ENCODE peak calls at places on chromosomes 13 and 19, in seven cellular contexts. R is endodermal cell, P is thoracic aorta, T is pancreas, A is WERI-Rb-1, B is AG09319, G is choroid plexus epithelial cell. N is an unnamed sample.

GRCh38 chr13:85412448-85412847 is 386.8 kb downstream of the SLITRK6 start:
- DNase-seq in R (no peak), P (no peak), T (no peak), A (no peak), B (no peak), G (no peak), N (no peak)

GRCh38 chr13:47144782-47145181 is 247.9 kb upstream of the HTR2A start:
- DNase-seq in R (no peak), P (no peak), T (no peak), A (no peak), B (no peak), G (no peak), N (no peak)

GRCh38 chr13:30934381-30934780 is 1.9 kb downstream of the TEX26 start:
- DNase-seq in R (peak), P (no peak), T (no peak), A (no peak), B (no peak), G (peak), N (peak)

GRCh38 chr19:56193981-56194380 is 3.6 kb downstream of the ZSCAN5B start:
- DNase-seq in R (no peak), P (no peak), T (no peak), A (peak), B (no peak), G (no peak), N (no peak)

GRCh38 chr19:28242317-28242927 is 970.5 kb downstream of the UQCRFS1 start:
- DNase-seq in R (peak), P (no peak), T (peak), A (peak), B (peak), G (peak), N (no peak)

GRCh38 chr13:20856650-20857049 is 45.9 kb downstream of the XPO4 start:
- DNase-seq in R (no peak), P (no peak), T (no peak), A (no peak), B (no peak), G (no peak), N (no peak)

GRCh38 chr13:113880651-113881611 is 17.1 kb upstream of the GAS6 start:
- DNase-seq in R (peak), P (no peak), T (no peak), A (no peak), B (no peak), G (no peak), N (no peak)

GRCh38 chr13:94182185-94182761 is 297.2 kb downstream of the DCT start:
- DNase-seq in R (no peak), P (no peak), T (no peak), A (no peak), B (no peak), G (no peak), N (no peak)

GRCh38 chr13:99442273-99442895 is 58.9 kb upstream of the TM9SF2 start:
- DNase-seq in R (peak), P (no peak), T (peak), A (peak), B (no peak), G (peak), N (no peak)

GRCh38 chr13:110797230-110797877 is 83.9 kb downstream of the ING1 start:
- DNase-seq in R (peak), P (no peak), T (no peak), A (no peak), B (no peak), G (no peak), N (no peak)

GRCh38 chr13:90445179-90445578 is 902.3 kb upstream of the MIR17HG start:
- DNase-seq in R (peak), P (no peak), T (no peak), A (no peak), B (peak), G (peak), N (no peak)

GRCh38 chr13:42247883-42248282 is 24.1 kb upstream of the AKAP11 start:
- DNase-seq in R (no peak), P (no peak), T (no peak), A (no peak), B (no peak), G (peak), N (no peak)

GRCh38 chr13:66965146-66965545 is 265.0 kb downstream of the PCDH9 start:
- DNase-seq in R (no peak), P (no peak), T (no peak), A (no peak), B (no peak), G (no peak), N (no peak)

GRCh38 chr13:48782429-48782840 is 128.7 kb downstream of the CYSLTR2 start:
- DNase-seq in R (no peak), P (no peak), T (no peak), A (no peak), B (no peak), G (peak), N (no peak)

GRCh38 chr19:44689290-44690130 is 9.4 kb upstream of the CEACAM16 start:
- DNase-seq in R (peak), P (peak), T (peak), A (peak), B (peak), G (peak), N (peak)

GRCh38 chr19:58500242-58500641 is 11.6 kb downstream of the SLC27A5 start:
- DNase-seq in R (no peak), P (no peak), T (no peak), A (no peak), B (no peak), G (no peak), N (no peak)

GRCh38 chr19:30692517-30692870 is 320.3 kb downstream of the ZNF536 start:
- DNase-seq in R (no peak), P (no peak), T (no peak), A (peak), B (no peak), G (peak), N (no peak)

GRCh38 chr19:15238639-15239155 is 6.4 kb upstream of the EPHX3 start:
- DNase-seq in R (peak), P (no peak), T (no peak), A (no peak), B (no peak), G (no peak), N (no peak)

GRCh38 chr19:38202504-38202903 is 21.5 kb downstream of the DPF1 start:
- DNase-seq in R (no peak), P (no peak), T (no peak), A (no peak), B (no peak), G (no peak), N (no peak)

GRCh38 chr13:72535076-72535475 is 192.4 kb downstream of the MZT1 start:
- DNase-seq in R (no peak), P (no peak), T (no peak), A (no peak), B (no peak), G (no peak), N (no peak)

GRCh38 chr13:75395056-75395455 is 86.9 kb downstream of the TBC1D4 start:
- DNase-seq in R (no peak), P (no peak), T (no peak), A (no peak), B (no peak), G (no peak), N (no peak)

GRCh38 chr19:14580623-14581237 is 2.2 kb upstream of the CLEC17A start:
- DNase-seq in R (no peak), P (no peak), T (no peak), A (no peak), B (no peak), G (no peak), N (no peak)

GRCh38 chr19:44447864-44448674 is at the start of gene ZNF229:
- DNase-seq in R (peak), P (peak), T (peak), A (peak), B (peak), G (peak), N (peak)

GRCh38 chr13:83880275-83881027 is 1.8 kb downstream of the SLITRK1 start:
- DNase-seq in R (peak), P (no peak), T (no peak), A (no peak), B (no peak), G (no peak), N (peak)

GRCh38 chr13:81659984-81660383 is 1319.1 kb upstream of the SPRY2 start:
- DNase-seq in R (no peak), P (no peak), T (no peak), A (no peak), B (no peak), G (no peak), N (no peak)

GRCh38 chr13:106318941-106319411 is 216.5 kb downstream of the EFNB2 start:
- DNase-seq in R (peak), P (no peak), T (no peak), A (no peak), B (peak), G (peak), N (no peak)

GRCh38 chr19:33292595-33293254 is 9.6 kb downstream of the CEBPA start:
- DNase-seq in R (no peak), P (no peak), T (no peak), A (peak), B (no peak), G (no peak), N (no peak)

GRCh38 chr13:90696254-90696653 is 651.2 kb upstream of the MIR17HG start:
- DNase-seq in R (no peak), P (no peak), T (no peak), A (no peak), B (no peak), G (peak), N (no peak)

GRCh38 chr19:8484331-8484894 is 18.0 kb downstream of the PRAM1 start:
- DNase-seq in R (no peak), P (no peak), T (no peak), A (no peak), B (no peak), G (no peak), N (no peak)

GRCh38 chr19:52022193-52022592 is 6.0 kb downstream of the ZNF614 start:
- DNase-seq in R (no peak), P (no peak), T (no peak), A (no peak), B (no peak), G (no peak), N (no peak)

GRCh38 chr19:42301646-42302204 is at the start of gene PRR19:
- DNase-seq in R (no peak), P (no peak), T (no peak), A (no peak), B (no peak), G (no peak), N (no peak)

GRCh38 chr13:40190656-40191100 is 475.8 kb downstream of the FOXO1 start:
- DNase-seq in R (no peak), P (no peak), T (no peak), A (peak), B (no peak), G (peak), N (no peak)

GRCh38 chr13:94548382-94549240 is 47.3 kb downstream of the TGDS start:
- DNase-seq in R (peak), P (peak), T (peak), A (peak), B (no peak), G (peak), N (peak)

GRCh38 chr13:60397693-60398437 is 845 bp downstream of the TDRD3 start:
- DNase-seq in R (peak), P (no peak), T (peak), A (peak), B (no peak), G (peak), N (peak)

GRCh38 chr13:23440821-23441608 is 7.5 kb upstream of the SACS start:
- DNase-seq in R (no peak), P (no peak), T (no peak), A (no peak), B (no peak), G (no peak), N (no peak)

GRCh38 chr19:35334064-35334753 is 5.2 kb downstream of the CD22 start:
- DNase-seq in R (no peak), P (no peak), T (no peak), A (no peak), B (no peak), G (no peak), N (no peak)

GRCh38 chr19:35329323-35329722 is 336 bp downstream of the CD22 start:
- DNase-seq in R (no peak), P (no peak), T (no peak), A (no peak), B (no peak), G (no peak), N (no peak)

GRCh38 chr19:35331551-35332214 is 2.7 kb downstream of the CD22 start:
- DNase-seq in R (no peak), P (no peak), T (no peak), A (no peak), B (no peak), G (no peak), N (no peak)

GRCh38 chr19:35330475-35330874 is 1.5 kb downstream of the CD22 start:
- DNase-seq in R (no peak), P (no peak), T (no peak), A (no peak), B (no peak), G (no peak), N (no peak)

DNA sequence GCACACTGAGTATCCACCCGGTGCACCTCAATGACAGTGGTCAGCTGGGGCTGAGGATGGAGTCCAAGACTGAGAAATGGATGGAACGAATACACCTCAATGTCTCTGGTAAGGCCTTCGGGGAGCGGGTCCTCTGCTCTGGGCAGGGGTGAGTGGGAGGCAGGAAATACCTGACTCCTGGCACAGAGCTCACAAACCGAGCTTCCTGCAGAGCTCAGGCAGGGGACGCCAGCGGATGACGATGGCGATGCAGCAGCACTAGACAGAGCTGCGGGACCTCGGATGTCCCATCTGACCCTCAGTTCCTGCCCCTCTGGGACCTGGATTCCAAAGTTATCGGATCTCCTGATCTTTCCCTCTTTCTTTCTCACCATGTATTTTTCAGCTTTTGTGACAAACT is 3.8 kb downstream of the CD22 start:
- DNase-seq in R (no peak), P (no peak), T (no peak), A (no peak), B (no peak), G (no peak), N (no peak)
- TF ChIP-seq CTCF in R (no peak), P (no peak), T (no peak), A (no peak), B (no peak), G (no peak), N (no peak)

GRCh38 chr13:77026255-77026782 is 640 bp downstream of the FBXL3 start:
- DNase-seq in R (peak), P (peak), T (peak), A (peak), B (no peak), G (peak), N (peak)
- TF ChIP-seq CTCF in R (no peak), P (peak), T (no peak), A (no peak), B (no peak), G (no peak), N (no peak)

DNA sequence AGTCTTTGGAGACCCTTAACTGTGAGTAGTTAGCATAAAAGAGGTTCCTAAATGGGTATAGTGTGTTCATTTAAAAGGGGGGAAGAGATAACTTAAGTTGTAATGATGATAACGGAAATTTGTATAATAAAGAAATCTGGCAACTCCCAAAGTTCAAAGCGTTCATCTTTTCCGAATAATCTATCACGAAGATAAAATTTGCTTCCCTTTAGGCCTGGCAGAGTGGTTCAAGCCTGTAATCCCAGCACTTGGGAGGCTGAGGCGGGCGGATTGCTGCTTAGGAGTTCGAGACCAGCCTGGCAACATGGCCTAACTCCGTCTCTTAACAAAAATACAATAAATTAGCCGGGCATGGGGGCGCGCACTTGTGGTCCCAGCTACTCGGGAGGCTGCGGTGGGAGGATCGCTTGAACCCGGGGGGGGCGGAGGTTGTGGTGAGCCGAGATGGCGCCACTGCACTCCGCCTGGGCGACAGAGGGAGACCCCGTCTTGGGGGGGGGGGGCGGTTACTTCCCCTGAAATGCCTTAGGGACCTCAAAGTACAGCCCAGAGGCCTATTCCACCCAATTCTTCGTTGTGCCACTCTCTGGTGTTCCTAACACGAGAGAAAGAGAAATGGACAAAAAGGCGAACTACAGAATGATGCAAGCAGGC is 888 bp downstream of the N4BP2L2 start:
- DNase-seq in R (peak), P (no peak), T (peak), A (peak), B (no peak), G (peak), N (peak)
- TF ChIP-seq CTCF in R (no peak), P (no peak), T (no peak), A (no peak), B (no peak), G (peak), N (no peak)

GRCh38 chr19:1941146-1942077 is at the start of gene CSNK1G2:
- DNase-seq in R (no peak), P (no peak), T (peak), A (no peak), B (no peak), G (no peak), N (no peak)
- TF ChIP-seq CTCF in R (no peak), P (no peak), T (no peak), A (no peak), B (no peak), G (no peak), N (no peak)

DNA sequence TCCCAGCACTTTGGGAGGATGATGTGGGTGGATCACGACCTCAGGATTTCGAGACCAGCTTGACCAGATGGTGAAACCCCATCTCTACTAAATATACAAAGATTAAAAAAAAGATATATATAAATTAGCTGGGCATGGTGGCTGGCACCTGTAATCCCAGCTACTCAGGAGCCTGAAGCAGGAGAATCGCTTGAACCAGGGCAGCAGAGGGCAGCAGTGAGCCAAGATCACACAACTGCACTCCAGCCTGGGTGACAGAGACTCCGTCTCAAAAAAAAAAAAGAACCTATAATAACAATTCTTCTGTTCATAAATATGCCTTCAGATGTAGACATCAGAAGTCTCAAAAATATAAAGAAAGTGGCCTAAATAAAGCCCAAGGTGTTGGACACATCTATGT is 7.6 kb downstream of the ZNF737 start:
- DNase-seq in R (peak), P (no peak), T (no peak), A (peak), B (no peak), G (no peak), N (peak)
- TF ChIP-seq CTCF in R (peak), P (no peak), T (peak), A (peak), B (no peak), G (no peak), N (peak)

DNA sequence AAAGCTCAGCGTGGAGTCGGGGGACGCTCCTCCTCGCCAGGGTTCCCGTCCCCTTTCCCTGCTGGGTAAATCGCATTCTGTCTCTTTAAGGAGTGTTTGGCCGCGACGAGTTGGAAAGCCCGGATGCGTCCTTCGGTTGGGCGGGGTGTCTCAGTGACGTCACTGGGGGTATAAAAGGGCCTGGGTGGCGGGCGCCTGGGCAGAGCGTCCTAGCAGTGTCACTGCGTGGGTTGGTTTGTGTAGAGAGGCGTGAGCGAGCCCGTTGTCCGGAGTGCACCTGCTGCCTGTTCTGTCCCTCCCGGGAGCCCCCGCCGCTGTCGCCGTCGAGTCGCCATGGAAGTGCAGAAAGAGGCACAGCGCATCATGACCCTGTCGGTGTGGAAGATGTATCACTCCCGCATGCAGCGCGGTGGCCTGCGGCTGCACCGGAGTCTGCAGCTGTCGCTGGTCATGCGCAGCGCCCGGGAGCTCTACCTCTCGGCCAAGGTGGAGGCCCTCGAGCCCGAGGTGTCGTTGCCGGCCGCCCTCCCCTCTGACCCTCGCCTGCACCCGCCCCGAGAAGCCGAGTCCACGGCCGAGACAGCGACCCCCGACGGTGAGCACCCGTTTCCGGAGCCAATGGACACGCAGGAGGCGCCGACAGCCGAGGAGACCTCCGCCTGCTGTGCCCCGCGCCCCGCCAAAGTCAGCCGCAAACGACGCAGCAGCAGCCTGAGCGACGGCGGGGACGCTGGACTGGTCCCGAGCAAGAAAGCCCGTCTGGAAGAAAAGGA is 2.8 kb downstream of the IER2 start:
- DNase-seq in R (peak), P (peak), T (peak), A (peak), B (peak), G (peak), N (peak)
- TF ChIP-seq CTCF in R (no peak), P (no peak), T (no peak), A (no peak), B (peak), G (peak), N (no peak)

DNA sequence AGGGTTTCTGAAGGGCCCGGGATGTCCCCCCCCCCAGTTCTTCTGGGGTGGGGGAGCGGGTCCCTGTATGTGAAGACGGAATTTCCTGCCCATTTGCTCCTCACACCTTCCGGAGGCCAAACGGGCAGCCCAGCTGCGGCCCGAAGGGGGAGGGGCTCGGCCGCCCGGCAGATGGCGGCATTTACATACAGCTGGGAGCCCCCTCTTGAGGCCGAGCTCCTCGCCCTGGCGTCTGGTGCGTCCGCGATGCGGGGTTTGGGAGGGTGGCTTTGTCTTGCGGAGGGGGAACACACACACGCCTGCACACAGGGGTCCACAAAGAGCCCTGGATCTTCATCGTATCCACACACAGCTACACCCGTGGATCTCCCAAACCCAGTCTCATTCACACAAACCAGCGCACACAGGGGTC is 891 bp upstream of the DLL3 start:
- DNase-seq in R (peak), P (no peak), T (no peak), A (peak), B (no peak), G (peak), N (peak)
- TF ChIP-seq CTCF in R (peak), P (no peak), T (no peak), A (peak), B (peak), G (peak), N (no peak)

N was measured in glutamatergic neuron.